ENCODE peak calls at places on chromosomes 12 and 14, in nine cellular contexts. One of them, this sample, is unnamed.

GRCh38 chr12:52879394-52880351 is 25.2 kb downstream of the KRT8 start:
- DNase-seq in NCI-H2081: peak; percentile 82
- DNase-seq in T-cell: peak; percentile 57
- DNase-seq in stimulated activated CD4-positive, alpha-beta T cell treated with anti-CD3 and anti-CD28 coated beads, Interleukin-4, amount 100 ng/mL, for 24 hours: peak; percentile 74
- DNase-seq in stromal cell of bone marrow: peak; percentile 76
- DNase-seq in Kasumi-1: peak; percentile 81
- DNase-seq in left lobe of liver: peak; percentile 76
- DNase-seq in Caki2: peak; percentile 91
- DNase-seq in naive thymus-derived CD8-positive, alpha-beta T cell: peak; percentile 54
- DNase-seq in this sample: peak; percentile 80

GRCh38 chr14:52678591-52678990 is 16.8 kb downstream of the ERO1A start:
- DNase-seq in T-cell: no peak
- DNase-seq in NCI-H2081: no peak
- DNase-seq in Kasumi-1: no peak
- DNase-seq in stromal cell of bone marrow: no peak
- DNase-seq in Caki2: no peak
- DNase-seq in left lobe of liver: no peak
- DNase-seq in stimulated activated CD4-positive, alpha-beta T cell treated with anti-CD3 and anti-CD28 coated beads, Interleukin-4, amount 100 ng/mL, for 24 hours: no peak
- DNase-seq in naive thymus-derived CD8-positive, alpha-beta T cell: no peak
- DNase-seq in this sample: no peak

GRCh38 chr12:118981285-118982201 is at the start of gene SRRM4:
- DNase-seq in NCI-H2081: peak; percentile 93
- DNase-seq in stromal cell of bone marrow: no peak
- DNase-seq in left lobe of liver: no peak
- DNase-seq in Kasumi-1: no peak
- DNase-seq in naive thymus-derived CD8-positive, alpha-beta T cell: no peak
- DNase-seq in T-cell: no peak
- DNase-seq in stimulated activated CD4-positive, alpha-beta T cell treated with anti-CD3 and anti-CD28 coated beads, Interleukin-4, amount 100 ng/mL, for 24 hours: no peak
- DNase-seq in Caki2: no peak
- DNase-seq in this sample: no peak

GRCh38 chr12:98352835-98353234 is 162.6 kb upstream of the TMPO start:
- DNase-seq in NCI-H2081: no peak
- DNase-seq in Kasumi-1: no peak
- DNase-seq in stimulated activated CD4-positive, alpha-beta T cell treated with anti-CD3 and anti-CD28 coated beads, Interleukin-4, amount 100 ng/mL, for 24 hours: no peak
- DNase-seq in stromal cell of bone marrow: no peak
- DNase-seq in naive thymus-derived CD8-positive, alpha-beta T cell: no peak
- DNase-seq in T-cell: no peak
- DNase-seq in left lobe of liver: no peak
- DNase-seq in Caki2: no peak
- DNase-seq in this sample: no peak

GRCh38 chr14:35222324-35222723 is 69.9 kb upstream of the PSMA6 start:
- DNase-seq in naive thymus-derived CD8-positive, alpha-beta T cell: no peak
- DNase-seq in Caki2: no peak
- DNase-seq in Kasumi-1: no peak
- DNase-seq in left lobe of liver: no peak
- DNase-seq in stromal cell of bone marrow: no peak
- DNase-seq in stimulated activated CD4-positive, alpha-beta T cell treated with anti-CD3 and anti-CD28 coated beads, Interleukin-4, amount 100 ng/mL, for 24 hours: no peak
- DNase-seq in NCI-H2081: no peak
- DNase-seq in T-cell: no peak
- DNase-seq in this sample: no peak

GRCh38 chr14:68692916-68693771 is 99.7 kb downstream of the ZFP36L1 start:
- DNase-seq in left lobe of liver: no peak
- DNase-seq in NCI-H2081: no peak
- DNase-seq in naive thymus-derived CD8-positive, alpha-beta T cell: no peak
- DNase-seq in Kasumi-1: no peak
- DNase-seq in T-cell: no peak
- DNase-seq in Caki2: no peak
- DNase-seq in stromal cell of bone marrow: no peak
- DNase-seq in stimulated activated CD4-positive, alpha-beta T cell treated with anti-CD3 and anti-CD28 coated beads, Interleukin-4, amount 100 ng/mL, for 24 hours: no peak
- DNase-seq in this sample: no peak

GRCh38 chr14:75254901-75255300 is 23.7 kb upstream of the FOS start:
- DNase-seq in Caki2: peak; percentile 67
- DNase-seq in NCI-H2081: no peak
- DNase-seq in Kasumi-1: no peak
- DNase-seq in T-cell: no peak
- DNase-seq in left lobe of liver: peak; percentile 66
- DNase-seq in stromal cell of bone marrow: no peak
- DNase-seq in naive thymus-derived CD8-positive, alpha-beta T cell: no peak
- DNase-seq in stimulated activated CD4-positive, alpha-beta T cell treated with anti-CD3 and anti-CD28 coated beads, Interleukin-4, amount 100 ng/mL, for 24 hours: no peak
- DNase-seq in this sample: peak; percentile 50

GRCh38 chr12:106247731-106248176 is at the start of gene CKAP4:
- DNase-seq in Kasumi-1: no peak
- DNase-seq in Caki2: peak; percentile 76
- DNase-seq in naive thymus-derived CD8-positive, alpha-beta T cell: peak; percentile 38
- DNase-seq in stromal cell of bone marrow: peak; percentile 76
- DNase-seq in NCI-H2081: peak; percentile 75
- DNase-seq in left lobe of liver: peak; percentile 83
- DNase-seq in T-cell: peak; percentile 27
- DNase-seq in stimulated activated CD4-positive, alpha-beta T cell treated with anti-CD3 and anti-CD28 coated beads, Interleukin-4, amount 100 ng/mL, for 24 hours: peak; percentile 44
- DNase-seq in this sample: peak; percentile 40

GRCh38 chr12:116414891-116415290 is 137.4 kb upstream of the MED13L start:
- DNase-seq in stimulated activated CD4-positive, alpha-beta T cell treated with anti-CD3 and anti-CD28 coated beads, Interleukin-4, amount 100 ng/mL, for 24 hours: no peak
- DNase-seq in Kasumi-1: no peak
- DNase-seq in Caki2: no peak
- DNase-seq in stromal cell of bone marrow: no peak
- DNase-seq in naive thymus-derived CD8-positive, alpha-beta T cell: no peak
- DNase-seq in T-cell: no peak
- DNase-seq in NCI-H2081: no peak
- DNase-seq in left lobe of liver: no peak
- DNase-seq in this sample: no peak

GRCh38 chr14:105860615-105861580 is 334.5 kb downstream of the TMEM121 start:
- DNase-seq in NCI-H2081: no peak
- DNase-seq in stromal cell of bone marrow: no peak
- DNase-seq in T-cell: no peak
- DNase-seq in Kasumi-1: no peak
- DNase-seq in stimulated activated CD4-positive, alpha-beta T cell treated with anti-CD3 and anti-CD28 coated beads, Interleukin-4, amount 100 ng/mL, for 24 hours: no peak
- DNase-seq in naive thymus-derived CD8-positive, alpha-beta T cell: no peak
- DNase-seq in left lobe of liver: peak; percentile 31
- DNase-seq in Caki2: no peak
- DNase-seq in this sample: no peak

GRCh38 chr12:26090853-26091510 is 33.9 kb downstream of the BHLHE41 start:
- DNase-seq in naive thymus-derived CD8-positive, alpha-beta T cell: no peak
- DNase-seq in Caki2: peak; percentile 16
- DNase-seq in T-cell: no peak
- DNase-seq in left lobe of liver: no peak
- DNase-seq in NCI-H2081: no peak
- DNase-seq in Kasumi-1: no peak
- DNase-seq in stimulated activated CD4-positive, alpha-beta T cell treated with anti-CD3 and anti-CD28 coated beads, Interleukin-4, amount 100 ng/mL, for 24 hours: no peak
- DNase-seq in stromal cell of bone marrow: no peak
- DNase-seq in this sample: peak; percentile 41

GRCh38 chr12:68962855-68963455 is 30.0 kb upstream of the CPM start:
- DNase-seq in naive thymus-derived CD8-positive, alpha-beta T cell: no peak
- DNase-seq in T-cell: no peak
- DNase-seq in Kasumi-1: no peak
- DNase-seq in stromal cell of bone marrow: no peak
- DNase-seq in Caki2: no peak
- DNase-seq in left lobe of liver: no peak
- DNase-seq in stimulated activated CD4-positive, alpha-beta T cell treated with anti-CD3 and anti-CD28 coated beads, Interleukin-4, amount 100 ng/mL, for 24 hours: no peak
- DNase-seq in NCI-H2081: no peak
- DNase-seq in this sample: no peak

GRCh38 chr12:123971770-123972447 is 722 bp downstream of the CCDC92 start:
- DNase-seq in Caki2: peak; percentile 53
- DNase-seq in stromal cell of bone marrow: no peak
- DNase-seq in T-cell: peak; percentile 10
- DNase-seq in naive thymus-derived CD8-positive, alpha-beta T cell: peak; percentile 29
- DNase-seq in NCI-H2081: peak; percentile 53
- DNase-seq in left lobe of liver: no peak
- DNase-seq in Kasumi-1: peak; percentile 30
- DNase-seq in stimulated activated CD4-positive, alpha-beta T cell treated with anti-CD3 and anti-CD28 coated beads, Interleukin-4, amount 100 ng/mL, for 24 hours: peak; percentile 42
- DNase-seq in this sample: peak; percentile 42

GRCh38 chr12:57241556-57242310 is 9.3 kb downstream of the STAC3 start:
- DNase-seq in T-cell: no peak
- DNase-seq in NCI-H2081: no peak
- DNase-seq in naive thymus-derived CD8-positive, alpha-beta T cell: no peak
- DNase-seq in stimulated activated CD4-positive, alpha-beta T cell treated with anti-CD3 and anti-CD28 coated beads, Interleukin-4, amount 100 ng/mL, for 24 hours: no peak
- DNase-seq in Kasumi-1: no peak
- DNase-seq in stromal cell of bone marrow: no peak
- DNase-seq in Caki2: no peak
- DNase-seq in left lobe of liver: no peak
- DNase-seq in this sample: no peak

GRCh38 chr12:24751181-24751580 is 197.7 kb downstream of the BCAT1 start:
- DNase-seq in T-cell: no peak
- DNase-seq in stromal cell of bone marrow: no peak
- DNase-seq in naive thymus-derived CD8-positive, alpha-beta T cell: no peak
- DNase-seq in NCI-H2081: no peak
- DNase-seq in Caki2: no peak
- DNase-seq in Kasumi-1: no peak
- DNase-seq in stimulated activated CD4-positive, alpha-beta T cell treated with anti-CD3 and anti-CD28 coated beads, Interleukin-4, amount 100 ng/mL, for 24 hours: no peak
- DNase-seq in left lobe of liver: no peak
- DNase-seq in this sample: no peak

GRCh38 chr12:93514853-93515252 is 47.5 kb downstream of the MRPL42 start:
- DNase-seq in T-cell: no peak
- DNase-seq in stimulated activated CD4-positive, alpha-beta T cell treated with anti-CD3 and anti-CD28 coated beads, Interleukin-4, amount 100 ng/mL, for 24 hours: no peak
- DNase-seq in stromal cell of bone marrow: peak; percentile 21
- DNase-seq in naive thymus-derived CD8-positive, alpha-beta T cell: no peak
- DNase-seq in Caki2: no peak
- DNase-seq in left lobe of liver: no peak
- DNase-seq in NCI-H2081: no peak
- DNase-seq in Kasumi-1: no peak
- DNase-seq in this sample: peak; percentile 17

GRCh38 chr12:115914122-115914521 is 363.4 kb downstream of the MED13L start:
- DNase-seq in NCI-H2081: no peak
- DNase-seq in Caki2: no peak
- DNase-seq in Kasumi-1: no peak
- DNase-seq in left lobe of liver: no peak
- DNase-seq in stimulated activated CD4-positive, alpha-beta T cell treated with anti-CD3 and anti-CD28 coated beads, Interleukin-4, amount 100 ng/mL, for 24 hours: no peak
- DNase-seq in T-cell: no peak
- DNase-seq in naive thymus-derived CD8-positive, alpha-beta T cell: no peak
- DNase-seq in stromal cell of bone marrow: no peak
- DNase-seq in this sample: no peak

GRCh38 chr12:107415066-107415465 is 270.5 kb upstream of the PWP1 start:
- DNase-seq in left lobe of liver: no peak
- DNase-seq in T-cell: no peak
- DNase-seq in NCI-H2081: no peak
- DNase-seq in stromal cell of bone marrow: peak; percentile 60
- DNase-seq in naive thymus-derived CD8-positive, alpha-beta T cell: no peak
- DNase-seq in Kasumi-1: no peak
- DNase-seq in stimulated activated CD4-positive, alpha-beta T cell treated with anti-CD3 and anti-CD28 coated beads, Interleukin-4, amount 100 ng/mL, for 24 hours: no peak
- DNase-seq in Caki2: peak; percentile 83
- DNase-seq in this sample: peak; percentile 91

GRCh38 chr12:107651867-107652449 is 33.6 kb upstream of the PWP1 start:
- DNase-seq in T-cell: no peak
- DNase-seq in stimulated activated CD4-positive, alpha-beta T cell treated with anti-CD3 and anti-CD28 coated beads, Interleukin-4, amount 100 ng/mL, for 24 hours: no peak
- DNase-seq in Kasumi-1: no peak
- DNase-seq in left lobe of liver: no peak
- DNase-seq in NCI-H2081: no peak
- DNase-seq in Caki2: no peak
- DNase-seq in naive thymus-derived CD8-positive, alpha-beta T cell: no peak
- DNase-seq in stromal cell of bone marrow: no peak
- DNase-seq in this sample: no peak

GRCh38 chr14:104135121-104135903 is 3.1 kb upstream of the KIF26A start:
- DNase-seq in T-cell: no peak
- DNase-seq in naive thymus-derived CD8-positive, alpha-beta T cell: no peak
- DNase-seq in stromal cell of bone marrow: no peak
- DNase-seq in Kasumi-1: peak; percentile 3
- DNase-seq in Caki2: no peak
- DNase-seq in NCI-H2081: no peak
- DNase-seq in left lobe of liver: no peak
- DNase-seq in stimulated activated CD4-positive, alpha-beta T cell treated with anti-CD3 and anti-CD28 coated beads, Interleukin-4, amount 100 ng/mL, for 24 hours: no peak
- DNase-seq in this sample: no peak

GRCh38 chr12:90575995-90576394 is 379.0 kb downstream of the CCER1 start:
- DNase-seq in stimulated activated CD4-positive, alpha-beta T cell treated with anti-CD3 and anti-CD28 coated beads, Interleukin-4, amount 100 ng/mL, for 24 hours: no peak
- DNase-seq in Kasumi-1: no peak
- DNase-seq in Caki2: no peak
- DNase-seq in left lobe of liver: no peak
- DNase-seq in naive thymus-derived CD8-positive, alpha-beta T cell: no peak
- DNase-seq in stromal cell of bone marrow: no peak
- DNase-seq in NCI-H2081: no peak
- DNase-seq in T-cell: no peak
- DNase-seq in this sample: no peak

GRCh38 chr12:122641976-122642375 is 61.2 kb downstream of the HCAR2 start:
- DNase-seq in stromal cell of bone marrow: no peak
- DNase-seq in stimulated activated CD4-positive, alpha-beta T cell treated with anti-CD3 and anti-CD28 coated beads, Interleukin-4, amount 100 ng/mL, for 24 hours: no peak
- DNase-seq in NCI-H2081: no peak
- DNase-seq in left lobe of liver: no peak
- DNase-seq in naive thymus-derived CD8-positive, alpha-beta T cell: no peak
- DNase-seq in Kasumi-1: no peak
- DNase-seq in Caki2: no peak
- DNase-seq in T-cell: no peak
- DNase-seq in this sample: no peak

GRCh38 chr12:16766736-16767135 is 160.8 kb upstream of the LMO3 start:
- DNase-seq in naive thymus-derived CD8-positive, alpha-beta T cell: no peak
- DNase-seq in Caki2: peak; percentile 6
- DNase-seq in NCI-H2081: no peak
- DNase-seq in left lobe of liver: no peak
- DNase-seq in T-cell: no peak
- DNase-seq in Kasumi-1: no peak
- DNase-seq in stromal cell of bone marrow: no peak
- DNase-seq in stimulated activated CD4-positive, alpha-beta T cell treated with anti-CD3 and anti-CD28 coated beads, Interleukin-4, amount 100 ng/mL, for 24 hours: no peak
- DNase-seq in this sample: no peak

GRCh38 chr12:119710941-119711551 is 43.1 kb downstream of the PRKAB1 start:
- DNase-seq in NCI-H2081: no peak
- DNase-seq in naive thymus-derived CD8-positive, alpha-beta T cell: no peak
- DNase-seq in stromal cell of bone marrow: no peak
- DNase-seq in Kasumi-1: no peak
- DNase-seq in left lobe of liver: no peak
- DNase-seq in stimulated activated CD4-positive, alpha-beta T cell treated with anti-CD3 and anti-CD28 coated beads, Interleukin-4, amount 100 ng/mL, for 24 hours: no peak
- DNase-seq in T-cell: no peak
- DNase-seq in Caki2: no peak
- DNase-seq in this sample: no peak

GRCh38 chr12:107580750-107581529 is 104.7 kb upstream of the PWP1 start:
- DNase-seq in stimulated activated CD4-positive, alpha-beta T cell treated with anti-CD3 and anti-CD28 coated beads, Interleukin-4, amount 100 ng/mL, for 24 hours: no peak
- DNase-seq in NCI-H2081: no peak
- DNase-seq in stromal cell of bone marrow: no peak
- DNase-seq in T-cell: no peak
- DNase-seq in Kasumi-1: no peak
- DNase-seq in left lobe of liver: no peak
- DNase-seq in Caki2: no peak
- DNase-seq in naive thymus-derived CD8-positive, alpha-beta T cell: no peak
- DNase-seq in this sample: peak; percentile 16

GRCh38 chr14:77027538-77028383 is 747 bp downstream of the IRF2BPL start:
- DNase-seq in NCI-H2081: peak; percentile 66
- DNase-seq in left lobe of liver: peak; percentile 77
- DNase-seq in naive thymus-derived CD8-positive, alpha-beta T cell: peak; percentile 59
- DNase-seq in stimulated activated CD4-positive, alpha-beta T cell treated with anti-CD3 and anti-CD28 coated beads, Interleukin-4, amount 100 ng/mL, for 24 hours: peak; percentile 66
- DNase-seq in stromal cell of bone marrow: no peak
- DNase-seq in Kasumi-1: no peak
- DNase-seq in Caki2: peak; percentile 73
- DNase-seq in T-cell: peak; percentile 73
- DNase-seq in this sample: peak; percentile 59

This sample was measured in kidney glomerular epithelial cell.